ENCODE peak calls at places on chromosomes 3 and 15, in eight cellular contexts. R, K, O, Q, D, Z, C and T are unnamed samples.

GRCh38 chr3:160941885-160942494 is 163.2 kb downstream of the B3GALNT1 start:
- DNase-seq in R (peak; percentile 84), K (peak; percentile 18), O (peak; percentile 66), Q (peak; percentile 67), D (peak; percentile 75), Z (peak; percentile 85), C (peak; percentile 64), T (peak; percentile 29)

GRCh38 chr3:162719684-162720341 is 1223.2 kb downstream of the OTOL1 start:
- DNase-seq in R (no peak), K (no peak), O (peak; percentile 92), Q (peak; percentile 97), D (peak; percentile 96), Z (no peak), C (peak; percentile 63), T (peak; percentile 96)

GRCh38 chr15:31300208-31300661 is 26.4 kb upstream of the KLF13 start:
- DNase-seq in R (peak; percentile 70), K (no peak), O (no peak), Q (no peak), D (no peak), Z (peak; percentile 97), C (no peak), T (no peak)

GRCh38 chr15:68364028-68364659 is 67.8 kb downstream of the ITGA11 start:
- DNase-seq in R (no peak), K (no peak), O (no peak), Q (peak; percentile 56), D (no peak), Z (peak; percentile 51), C (no peak), T (no peak)

GRCh38 chr15:82174471-82174870 is 88.1 kb downstream of the EFL1 start:
- DNase-seq in R (no peak), K (no peak), O (no peak), Q (no peak), D (no peak), Z (no peak), C (no peak), T (no peak)

GRCh38 chr3:78754066-78754743 is 1013.6 kb downstream of the ROBO1 start:
- DNase-seq in R (no peak), K (no peak), O (peak; percentile 61), Q (peak; percentile 77), D (peak; percentile 77), Z (peak; percentile 76), C (peak; percentile 19), T (no peak)

GRCh38 chr3:56780935-56781334 is 20.8 kb downstream of the ARHGEF3 start:
- DNase-seq in R (no peak), K (no peak), O (no peak), Q (no peak), D (no peak), Z (no peak), C (no peak), T (no peak)

GRCh38 chr15:39621210-39621609 is 40.3 kb downstream of the THBS1 start:
- DNase-seq in R (no peak), K (no peak), O (no peak), Q (no peak), D (no peak), Z (no peak), C (no peak), T (no peak)

GRCh38 chr3:148087601-148088371 is 609.9 kb upstream of the AGTR1 start:
- DNase-seq in R (no peak), K (no peak), O (no peak), Q (no peak), D (no peak), Z (no peak), C (no peak), T (no peak)

GRCh38 chr3:156201411-156202405 is 81.3 kb downstream of the KCNAB1 start:
- DNase-seq in R (no peak), K (no peak), O (no peak), Q (no peak), D (no peak), Z (no peak), C (no peak), T (peak; percentile 23)

GRCh38 chr15:80093854-80094418 is 34.5 kb downstream of the ZFAND6 start:
- DNase-seq in R (no peak), K (no peak), O (no peak), Q (no peak), D (no peak), Z (no peak), C (no peak), T (no peak)

GRCh38 chr3:13133471-13133981 is 60.3 kb upstream of the IQSEC1 start:
- DNase-seq in R (peak; percentile 40), K (no peak), O (no peak), Q (no peak), D (no peak), Z (no peak), C (no peak), T (no peak)

GRCh38 chr15:41981373-41982132 is 9.2 kb upstream of the EHD4 start:
- DNase-seq in R (peak; percentile 31), K (no peak), O (peak; percentile 22), Q (peak; percentile 51), D (no peak), Z (no peak), C (no peak), T (no peak)

GRCh38 chr3:49133226-49133951 is 539 bp upstream of the LAMB2 start:
- DNase-seq in R (peak; percentile 90), K (peak; percentile 96), O (peak; percentile 91), Q (peak; percentile 95), D (peak; percentile 89), Z (peak; percentile 86), C (peak; percentile 64), T (peak; percentile 72)

GRCh38 chr3:140334105-140334504 is 343.8 kb upstream of the TRIM42 start:
- DNase-seq in R (no peak), K (no peak), O (no peak), Q (no peak), D (no peak), Z (no peak), C (no peak), T (no peak)

GRCh38 chr3:71031914-71032521 is 551.5 kb downstream of the FOXP1 start:
- DNase-seq in R (no peak), K (no peak), O (no peak), Q (no peak), D (no peak), Z (no peak), C (no peak), T (no peak)

GRCh38 chr3:78994174-78995027 is 773.4 kb downstream of the ROBO1 start:
- DNase-seq in R (no peak), K (no peak), O (no peak), Q (no peak), D (no peak), Z (no peak), C (no peak), T (no peak)

GRCh38 chr3:136545664-136546266 is 206.4 kb downstream of the STAG1 start:
- DNase-seq in R (no peak), K (no peak), O (no peak), Q (peak; percentile 40), D (no peak), Z (peak; percentile 57), C (no peak), T (no peak)

GRCh38 chr15:33067456-33067855 is 127.1 kb downstream of the FMN1 start:
- DNase-seq in R (no peak), K (no peak), O (peak; percentile 85), Q (peak; percentile 66), D (peak; percentile 78), Z (no peak), C (peak; percentile 52), T (peak; percentile 22)

GRCh38 chr3:88150371-88150770 is 612 bp downstream of the C3orf38 start:
- DNase-seq in R (no peak), K (no peak), O (no peak), Q (peak; percentile 66), D (no peak), Z (no peak), C (no peak), T (no peak)

GRCh38 chr3:188076176-188076575 is 77.8 kb upstream of the LPP start:
- DNase-seq in R (no peak), K (no peak), O (no peak), Q (no peak), D (no peak), Z (peak; percentile 71), C (no peak), T (no peak)

GRCh38 chr3:134809412-134810051 is 14.5 kb downstream of the EPHB1 start:
- DNase-seq in R (no peak), K (no peak), O (no peak), Q (no peak), D (no peak), Z (no peak), C (no peak), T (no peak)

GRCh38 chr3:37040231-37040630 is 46.9 kb downstream of the MLH1 start:
- DNase-seq in R (no peak), K (no peak), O (peak; percentile 18), Q (peak; percentile 45), D (no peak), Z (no peak), C (no peak), T (no peak)